ENCODE peak calls at places on chromosome 21, in seven cellular contexts. L is K562, P is A549, D is Calu3, V is pancreas, G is colonic mucosa, X is cardiac fibroblast. A is an unnamed sample.

GRCh38 chr21:17742181-17742580 is 77.0 kb downstream of the C21orf91 start:
- DNase-seq in G (no peak), V (no peak), P (no peak), X (no peak), D (peak), L (no peak), A (no peak)

GRCh38 chr21:34073749-34074282 is 438 bp downstream of the MRPS6 start:
- DNase-seq in V (peak), D (peak), G (peak), L (peak), X (no peak), P (no peak), A (no peak)

GRCh38 chr21:37917612-37918011 is 1.4 kb upstream of the KCNJ6 start:
- DNase-seq in L (no peak), V (no peak), X (peak), G (no peak), D (no peak), P (no peak), A (no peak)

GRCh38 chr21:28257276-28257675 is 735.4 kb downstream of the LTN1 start:
- DNase-seq in L (no peak), X (peak), D (no peak), G (no peak), V (no peak), P (no peak), A (no peak)

GRCh38 chr21:44887126-44887806 is 13.8 kb upstream of the PTTG1IP start:
- DNase-seq in D (no peak), L (no peak), P (no peak), G (no peak), V (peak), X (no peak), A (no peak)

GRCh38 chr21:46096997-46097825 is 701 bp upstream of the COL6A2 start:
- DNase-seq in X (no peak), D (no peak), G (peak), V (peak), P (no peak), L (peak), A (peak)

GRCh38 chr21:34187935-34188334 is 114.6 kb downstream of the MRPS6 start:
- DNase-seq in V (no peak), L (no peak), P (no peak), X (no peak), G (no peak), D (no peak), A (peak)

GRCh38 chr21:42182713-42183371 is 36.1 kb upstream of the ABCG1 start:
- DNase-seq in P (no peak), V (no peak), X (no peak), G (no peak), L (no peak), D (no peak), A (no peak)

GRCh38 chr21:42755031-42755665 is 101.7 kb downstream of the PDE9A start:
- DNase-seq in X (no peak), V (no peak), P (no peak), D (no peak), L (no peak), G (no peak), A (no peak)

GRCh38 chr21:36323032-36323431 is 3.0 kb downstream of the MORC3 start:
- DNase-seq in L (no peak), V (no peak), G (no peak), D (no peak), P (no peak), X (peak), A (no peak)

GRCh38 chr21:15397258-15397657 is 332.5 kb upstream of the NRIP1 start:
- DNase-seq in X (no peak), G (no peak), L (no peak), D (no peak), P (no peak), V (no peak), A (no peak)

GRCh38 chr21:41207401-41208388 is 39.7 kb downstream of the BACE2 start:
- DNase-seq in V (no peak), X (peak), D (peak), P (no peak), G (peak), L (no peak), A (no peak)

GRCh38 chr21:33451634-33452071 is 28.1 kb downstream of the TMEM50B start:
- DNase-seq in G (no peak), L (no peak), X (peak), P (no peak), V (no peak), D (no peak), A (no peak)

GRCh38 chr21:36849461-36849860 is 117.0 kb downstream of the HLCS start:
- DNase-seq in X (no peak), V (no peak), G (no peak), P (no peak), L (no peak), D (no peak), A (no peak)

GRCh38 chr21:45966995-45967394 is 14.6 kb upstream of the COL6A1 start:
- DNase-seq in X (no peak), P (no peak), D (no peak), L (no peak), V (no peak), G (no peak), A (no peak)

GRCh38 chr21:27359141-27359540 is 392.3 kb upstream of the ADAMTS5 start:
- DNase-seq in X (no peak), G (no peak), V (no peak), L (no peak), D (no peak), P (no peak), A (no peak)

GRCh38 chr21:42526379-42526727 is 12.7 kb downstream of the SLC37A1 start:
- DNase-seq in G (peak), V (no peak), P (no peak), X (no peak), L (no peak), D (peak), A (no peak)